ENCODE peak calls at places on chromosomes 16 and 17, in seven cellular contexts. T is stimulated activated CD4-positive, alpha-beta T cell treated with anti-CD3 and anti-CD28 coated beads, Interleukin-2, amount 100 ng/mL, for 24 hours; V is left colon; W is fibroblast of the aortic adventitia; B is cardiac muscle cell; P is epithelial cell of proximal tubule; N is suprapubic skin. J is an unnamed sample.
A peak's percentile ranks its signal among the peaks of the same experiment; 100 is the strongest.

GRCh38 chr17:19384723-19385391 is 2.1 kb downstream of the MFAP4 start:
- DNase-seq in T (no peak), V (peak; percentile 89), W (peak; percentile 98), B (peak; percentile 98), P (no peak), N (peak; percentile 95), J (peak; percentile 94)

GRCh38 chr17:81491193-81491592 is 21.4 kb downstream of the ACTG1 start:
- DNase-seq in T (no peak), V (peak; percentile 53), W (no peak), B (no peak), P (no peak), N (no peak), J (no peak)

GRCh38 chr16:78102122-78102660 is 2.7 kb downstream of the WWOX start:
- DNase-seq in T (no peak), V (no peak), W (no peak), B (no peak), P (no peak), N (no peak), J (no peak)

GRCh38 chr17:2122641-2123302 is 67.9 kb downstream of the HIC1 start:
- DNase-seq in T (no peak), V (peak; percentile 69), W (peak; percentile 92), B (peak; percentile 89), P (no peak), N (peak; percentile 88), J (peak; percentile 80)

GRCh38 chr17:10151667-10152496 is 46.5 kb downstream of the GAS7 start:
- DNase-seq in T (no peak), V (no peak), W (peak; percentile 52), B (peak; percentile 32), P (no peak), N (no peak), J (peak; percentile 35)

GRCh38 chr16:84430860-84431259 is 62.5 kb downstream of the ATP2C2 start:
- DNase-seq in T (no peak), V (no peak), W (no peak), B (no peak), P (no peak), N (no peak), J (no peak)

GRCh38 chr16:78675312-78675711 is 575.9 kb downstream of the WWOX start:
- DNase-seq in T (no peak), V (no peak), W (no peak), B (no peak), P (no peak), N (no peak), J (no peak)

GRCh38 chr16:9151597-9151996 is 60.2 kb downstream of the HAPSTR1 start:
- DNase-seq in T (no peak), V (no peak), W (no peak), B (no peak), P (no peak), N (no peak), J (no peak)

GRCh38 chr16:50709061-50709695 is 15.8 kb downstream of the NOD2 start:
- DNase-seq in T (no peak), V (no peak), W (no peak), B (no peak), P (no peak), N (no peak), J (no peak)

GRCh38 chr17:59160203-59161025 is 4.9 kb downstream of the PRR11 start:
- DNase-seq in T (no peak), V (no peak), W (peak; percentile 12), B (no peak), P (no peak), N (peak; percentile 38), J (no peak)

GRCh38 chr17:81050645-81051625 is 16.0 kb downstream of the BAIAP2 start:
- DNase-seq in T (no peak), V (no peak), W (no peak), B (peak; percentile 33), P (no peak), N (no peak), J (no peak)

GRCh38 chr16:28977703-28978641 is 3.4 kb downstream of the SPNS1 start:
- DNase-seq in T (no peak), V (no peak), W (no peak), B (no peak), P (no peak), N (no peak), J (peak; percentile 28)